ENCODE peak calls at places on chromosomes 7 and 10, in four cellular contexts. I is HepG2, Q is K562, H is GM12878. U is an unnamed sample.

GRCh38 chr7:69147631-69148030 is 450.6 kb upstream of the AUTS2 start:
- DNase-seq in I (no peak), Q (no peak), H (no peak), U (no peak)

GRCh38 chr10:132856869-132857524 is 71.0 kb upstream of the NKX6-2 start:
- DNase-seq in I (no peak), Q (no peak), H (no peak), U (peak)

GRCh38 chr10:129888784-129889616 is 75.1 kb downstream of the EBF3 start:
- DNase-seq in I (no peak), Q (peak), H (no peak), U (peak)

GRCh38 chr10:78457804-78458483 is 424.3 kb downstream of the RPS24 start:
- DNase-seq in I (peak), Q (no peak), H (no peak), U (no peak)

GRCh38 chr10:44143556-44143955 is 241.3 kb downstream of the CXCL12 start:
- DNase-seq in I (no peak), Q (no peak), H (no peak), U (no peak)

GRCh38 chr7:107999814-108000560 is 3.0 kb downstream of the LAMB1 start:
- DNase-seq in I (no peak), Q (no peak), H (no peak), U (no peak)

GRCh38 chr10:97016728-97017473 is 168.9 kb downstream of the SLIT1 start:
- DNase-seq in I (no peak), Q (no peak), H (peak), U (no peak)

GRCh38 chr7:55026086-55026790 is 7.4 kb downstream of the EGFR start:
- DNase-seq in I (no peak), Q (no peak), H (no peak), U (no peak)

GRCh38 chr7:105876964-105877601 is 684 bp upstream of the ATXN7L1 start:
- DNase-seq in I (peak), Q (peak), H (no peak), U (peak)

GRCh38 chr7:54778696-54779285 is 19.8 kb upstream of the SEC61G start:
- DNase-seq in I (no peak), Q (no peak), H (no peak), U (no peak)

GRCh38 chr10:97196213-97197029 is 10.7 kb upstream of the SLIT1 start:
- DNase-seq in I (peak), Q (peak), H (no peak), U (peak)

GRCh38 chr7:110905773-110906566 is 185.0 kb upstream of the LRRN3 start:
- DNase-seq in I (no peak), Q (no peak), H (no peak), U (no peak)

GRCh38 chr10:8544057-8544380 is 489.5 kb downstream of the GATA3 start:
- DNase-seq in I (no peak), Q (no peak), H (no peak), U (no peak)

GRCh38 chr7:138935438-138936079 is 45.6 kb downstream of the KIAA1549 start:
- DNase-seq in I (no peak), Q (peak), H (no peak), U (no peak)

GRCh38 chr10:7484456-7485266 is 73.8 kb upstream of the SFMBT2 start:
- DNase-seq in I (no peak), Q (no peak), H (peak), U (no peak)

GRCh38 chr10:95404460-95404858 is 113.7 kb upstream of the PDLIM1 start:
- DNase-seq in I (peak), Q (no peak), H (no peak), U (no peak)

GRCh38 chr10:33055636-33056035 is 97.6 kb upstream of the ITGB1 start:
- DNase-seq in I (no peak), Q (no peak), H (no peak), U (no peak)

GRCh38 chr10:116772901-116773300 is 30.5 kb upstream of the HSPA12A start:
- DNase-seq in I (no peak), Q (no peak), H (no peak), U (no peak)

GRCh38 chr7:90706067-90706716 is 110.1 kb downstream of the CDK14 start:
- DNase-seq in I (peak), Q (no peak), H (no peak), U (no peak)

GRCh38 chr7:35727571-35727970 is 32.6 kb upstream of the HERPUD2 start:
- DNase-seq in I (no peak), Q (no peak), H (no peak), U (no peak)
- TF ChIP-seq ETV6 in I (no peak), Q (no peak), H (no peak), U (no peak)

DNA sequence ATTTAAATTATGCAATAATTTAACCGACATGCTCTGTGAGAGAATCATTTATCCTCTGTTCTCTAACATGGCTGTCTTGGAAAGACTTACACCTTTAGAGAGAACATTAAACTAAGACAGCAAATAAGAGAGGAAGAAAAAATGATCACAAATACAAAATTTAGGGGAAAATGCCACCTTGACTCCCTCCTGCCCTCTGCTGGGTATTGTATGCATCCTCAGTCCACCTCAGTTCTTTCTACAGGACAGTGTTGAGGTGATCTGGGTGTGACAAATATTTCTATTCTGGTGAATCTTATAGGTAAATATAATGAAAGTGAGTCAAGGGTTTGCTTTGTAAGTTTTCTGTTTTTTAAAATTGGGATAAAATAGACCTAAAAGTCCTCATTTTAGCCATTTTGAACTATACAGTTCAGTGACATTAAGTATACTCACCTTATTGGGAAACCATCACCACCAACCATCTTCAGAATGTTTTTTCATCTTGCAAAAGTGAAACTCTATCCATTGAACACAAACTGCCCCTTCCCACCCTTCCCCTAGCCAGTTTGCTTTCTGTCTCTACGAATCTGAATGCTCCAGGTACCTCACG is 61.5 kb upstream of the ELMO1 start:
- DNase-seq in I (peak), Q (peak), H (no peak), U (no peak)
- TF ChIP-seq CTCF in I (peak), Q (peak), H (peak), U (peak)

DNA sequence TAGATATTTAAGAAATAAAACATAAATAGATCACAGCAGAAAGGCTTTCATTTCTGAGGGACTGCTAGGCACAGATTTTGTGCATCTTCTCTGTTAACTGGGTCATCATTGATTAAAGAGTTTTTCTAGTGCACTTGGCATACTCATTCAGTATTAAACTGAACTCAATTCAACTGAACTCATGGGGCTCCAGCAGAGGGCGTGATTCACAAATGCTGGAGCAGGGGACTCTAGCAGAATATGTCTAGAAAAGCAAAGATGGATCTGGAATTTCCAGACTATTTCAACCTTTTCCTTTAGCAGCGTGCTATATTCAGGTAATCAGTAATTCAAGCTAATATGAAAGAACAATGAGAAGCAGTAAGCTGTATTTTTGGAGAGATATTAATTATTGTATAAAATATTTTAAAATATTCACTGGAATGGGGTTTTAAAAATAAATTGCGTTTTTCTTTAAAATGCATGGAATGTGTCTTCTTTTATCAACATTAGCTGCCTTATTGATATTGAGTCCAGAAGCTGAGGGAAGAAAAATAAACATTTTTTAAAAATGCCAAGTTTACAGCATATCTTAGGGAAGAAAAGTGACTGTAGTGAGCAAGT is 296.8 kb upstream of the CACNA2D1 start:
- DNase-seq in I (peak), Q (no peak), H (no peak), U (peak)
- TF ChIP-seq ETV6 in I (no peak), Q (no peak), H (no peak), U (no peak)

GRCh38 chr7:104772405-104772821 is 241.6 kb upstream of the KMT2E start:
- DNase-seq in I (no peak), Q (no peak), H (no peak), U (peak)
- TF ChIP-seq CTCF in I (no peak), Q (no peak), H (no peak), U (no peak)

GRCh38 chr10:75818552-75818951 is 387.1 kb downstream of the LRMDA start:
- DNase-seq in I (no peak), Q (no peak), H (no peak), U (no peak)
- TF ChIP-seq ETV6 in I (no peak), Q (no peak), H (no peak), U (no peak)

GRCh38 chr7:5629941-5630340 is 151.5 kb downstream of the RNF216 start:
- DNase-seq in I (no peak), Q (no peak), H (no peak), U (no peak)
- TF ChIP-seq CTCF in I (no peak), Q (no peak), H (no peak), U (no peak)

GRCh38 chr7:149815121-149815520 is 23.1 kb upstream of the ZNF862 start:
- DNase-seq in I (no peak), Q (no peak), H (no peak), U (no peak)
- TF ChIP-seq ETV6 in I (no peak), Q (no peak), H (no peak), U (no peak)

GRCh38 chr10:49273082-49273465 is 25.9 kb upstream of the C10orf71 start:
- DNase-seq in I (no peak), Q (no peak), H (no peak), U (no peak)

GRCh38 chr10:49274886-49275285 is 24.1 kb upstream of the C10orf71 start:
- DNase-seq in I (no peak), Q (no peak), H (no peak), U (no peak)

GRCh38 chr10:49272251-49273081 is 26.5 kb upstream of the C10orf71 start:
- DNase-seq in I (no peak), Q (no peak), H (no peak), U (no peak)

GRCh38 chr10:49275896-49276295 is 23.1 kb upstream of the C10orf71 start:
- DNase-seq in I (no peak), Q (no peak), H (no peak), U (no peak)

DNA sequence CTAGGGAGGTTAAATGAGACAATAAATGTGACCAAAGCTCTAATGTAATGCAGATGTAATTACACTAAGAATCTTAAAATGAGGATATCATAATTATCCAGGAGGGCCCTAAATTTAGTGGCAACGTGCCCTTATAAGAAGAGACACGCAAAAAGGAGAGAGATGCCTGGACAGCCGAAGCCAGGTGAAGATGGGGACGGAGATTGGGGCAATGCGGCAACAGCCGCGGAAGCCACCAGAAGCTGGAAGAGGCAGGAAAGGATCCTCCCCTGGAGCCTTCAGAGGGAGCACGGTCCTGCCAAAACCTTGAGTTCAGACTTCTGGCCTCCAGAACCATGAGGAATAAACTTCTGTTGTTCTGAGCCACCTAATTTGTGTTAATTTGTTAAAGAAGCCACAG is 25.3 kb upstream of the C10orf71 start:
- DNase-seq in I (no peak), Q (no peak), H (no peak), U (no peak)
- TF ChIP-seq CTCF in I (no peak), Q (no peak), H (no peak), U (no peak)

DNA sequence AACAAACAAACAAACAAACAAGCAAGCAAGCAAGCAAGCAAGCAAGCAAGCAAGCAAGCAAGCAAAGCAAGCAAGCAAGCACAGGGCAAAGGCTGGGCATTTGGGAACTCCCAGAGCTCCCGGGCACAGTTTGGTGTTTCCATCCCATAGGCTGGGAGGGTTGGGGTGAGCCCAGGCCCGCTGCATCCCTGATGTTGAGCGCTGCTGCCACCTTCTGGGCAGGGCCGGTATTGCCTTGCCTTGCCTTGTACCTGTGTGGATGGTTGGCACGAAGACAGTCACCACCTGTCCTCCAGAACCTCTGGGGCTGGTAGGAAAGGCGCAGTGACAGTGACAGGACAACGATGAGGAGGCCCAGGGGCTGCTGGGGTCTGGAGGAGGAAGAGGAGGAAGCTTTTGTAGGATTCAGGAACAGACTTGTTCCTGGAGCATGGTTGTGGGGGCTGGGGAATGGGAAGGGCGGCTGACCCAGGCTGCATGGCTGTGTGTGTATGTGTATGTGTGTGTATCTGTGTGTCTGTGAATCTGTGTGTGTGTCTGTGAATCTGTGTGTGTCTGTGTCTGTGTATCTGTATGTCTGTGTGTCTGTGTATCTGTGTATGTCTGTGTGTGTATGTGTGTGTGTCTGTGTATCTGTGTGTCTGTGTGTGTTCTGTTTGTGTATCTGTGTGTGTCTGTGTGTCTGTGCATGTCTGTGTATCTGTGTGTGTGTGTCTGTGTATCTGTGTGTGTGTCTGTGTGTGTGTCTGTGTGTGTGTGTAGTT is 6.4 kb upstream of the STX1A start:
- DNase-seq in I (peak), Q (peak), H (no peak), U (peak)
- TF ChIP-seq ETV6 in I (no peak), Q (no peak), H (no peak), U (no peak)

U was measured in WTC11.